ENCODE peak calls at places on chromosomes 6 and 20, in ten cellular contexts. One of them, this sample, is unnamed. For H3K27me3, the result is how much of the 10 kb centered on the place peaks cover.

GRCh38 chr6:4459032-4459431 is 317.2 kb upstream of the CDYL start:
- DNase-seq in CD8-positive, alpha-beta T cell: no peak
- DNase-seq in heart left ventricle: no peak
- DNase-seq in H1: no peak
- DNase-seq in ovary: no peak
- DNase-seq in heart right ventricle: no peak
- DNase-seq in WERI-Rb-1: no peak
- DNase-seq in K562: peak
- DNase-seq in mammary epithelial cell: peak
- DNase-seq in fibroblast of lung: peak
- DNase-seq in this sample: no peak

GRCh38 chr6:163579880-163580295 is 165.4 kb downstream of the QKI start:
- DNase-seq in mammary epithelial cell: peak
- DNase-seq in CD8-positive, alpha-beta T cell: no peak
- DNase-seq in fibroblast of lung: peak
- DNase-seq in K562: peak
- DNase-seq in H1: no peak
- DNase-seq in WERI-Rb-1: no peak
- DNase-seq in ovary: no peak
- DNase-seq in heart left ventricle: no peak
- DNase-seq in heart right ventricle: no peak
- DNase-seq in this sample: no peak

GRCh38 chr6:40419377-40419776 is 167.8 kb downstream of the LRFN2 start:
- DNase-seq in WERI-Rb-1: no peak
- DNase-seq in mammary epithelial cell: peak
- DNase-seq in CD8-positive, alpha-beta T cell: no peak
- DNase-seq in H1: no peak
- DNase-seq in ovary: no peak
- DNase-seq in heart right ventricle: no peak
- DNase-seq in K562: no peak
- DNase-seq in fibroblast of lung: no peak
- DNase-seq in heart left ventricle: no peak
- DNase-seq in this sample: no peak

GRCh38 chr6:93407186-93407585 is 12.2 kb downstream of the EPHA7 start:
- DNase-seq in CD8-positive, alpha-beta T cell: no peak
- DNase-seq in heart right ventricle: no peak
- DNase-seq in mammary epithelial cell: no peak
- DNase-seq in K562: no peak
- DNase-seq in ovary: no peak
- DNase-seq in WERI-Rb-1: no peak
- DNase-seq in fibroblast of lung: peak
- DNase-seq in H1: no peak
- DNase-seq in heart left ventricle: no peak
- DNase-seq in this sample: no peak

GRCh38 chr6:31710490-31711219 is 4.0 kb downstream of the LY6G6F start:
- DNase-seq in ovary: no peak
- DNase-seq in K562: no peak
- DNase-seq in mammary epithelial cell: no peak
- DNase-seq in CD8-positive, alpha-beta T cell: no peak
- DNase-seq in heart right ventricle: no peak
- DNase-seq in heart left ventricle: no peak
- DNase-seq in H1: no peak
- DNase-seq in fibroblast of lung: no peak
- DNase-seq in WERI-Rb-1: peak
- DNase-seq in this sample: no peak

GRCh38 chr6:13559968-13560650 is 14.3 kb upstream of the SIRT5 start:
- DNase-seq in mammary epithelial cell: no peak
- DNase-seq in heart left ventricle: no peak
- DNase-seq in fibroblast of lung: no peak
- DNase-seq in CD8-positive, alpha-beta T cell: no peak
- DNase-seq in H1: no peak
- DNase-seq in WERI-Rb-1: no peak
- DNase-seq in ovary: no peak
- DNase-seq in heart right ventricle: no peak
- DNase-seq in K562: no peak
- DNase-seq in this sample: no peak

GRCh38 chr6:90765491-90765890 is 178.6 kb upstream of the MAP3K7 start:
- DNase-seq in WERI-Rb-1: no peak
- DNase-seq in ovary: no peak
- DNase-seq in mammary epithelial cell: no peak
- DNase-seq in K562: no peak
- DNase-seq in fibroblast of lung: no peak
- DNase-seq in H1: no peak
- DNase-seq in CD8-positive, alpha-beta T cell: no peak
- DNase-seq in heart left ventricle: no peak
- DNase-seq in heart right ventricle: no peak
- DNase-seq in this sample: no peak

GRCh38 chr6:39225543-39225942 is 3.7 kb downstream of the KCNK5 start:
- DNase-seq in ovary: no peak
- DNase-seq in heart right ventricle: no peak
- DNase-seq in fibroblast of lung: no peak
- DNase-seq in CD8-positive, alpha-beta T cell: no peak
- DNase-seq in H1: no peak
- DNase-seq in heart left ventricle: peak
- DNase-seq in mammary epithelial cell: no peak
- DNase-seq in WERI-Rb-1: no peak
- DNase-seq in K562: peak
- DNase-seq in this sample: no peak

GRCh38 chr20:52010541-52010940 is 181.0 kb downstream of the ZFP64 start:
- DNase-seq in mammary epithelial cell: no peak
- DNase-seq in WERI-Rb-1: peak
- DNase-seq in heart right ventricle: no peak
- DNase-seq in fibroblast of lung: no peak
- DNase-seq in K562: no peak
- DNase-seq in H1: no peak
- DNase-seq in heart left ventricle: no peak
- DNase-seq in CD8-positive, alpha-beta T cell: no peak
- DNase-seq in ovary: no peak
- DNase-seq in this sample: no peak

GRCh38 chr6:106114492-106114891 is 28.4 kb downstream of the PRDM1 start:
- DNase-seq in ovary: no peak
- DNase-seq in fibroblast of lung: no peak
- DNase-seq in CD8-positive, alpha-beta T cell: no peak
- DNase-seq in K562: no peak
- DNase-seq in H1: no peak
- DNase-seq in heart left ventricle: no peak
- DNase-seq in heart right ventricle: no peak
- DNase-seq in mammary epithelial cell: no peak
- DNase-seq in WERI-Rb-1: no peak
- DNase-seq in this sample: no peak

GRCh38 chr20:26169506-26169905 is 472.9 kb upstream of the ZNF337 start:
- DNase-seq in fibroblast of lung: peak
- DNase-seq in heart left ventricle: no peak
- DNase-seq in mammary epithelial cell: no peak
- DNase-seq in K562: no peak
- DNase-seq in ovary: no peak
- DNase-seq in heart right ventricle: no peak
- DNase-seq in H1: no peak
- DNase-seq in CD8-positive, alpha-beta T cell: no peak
- DNase-seq in WERI-Rb-1: no peak
- DNase-seq in this sample: no peak

GRCh38 chr20:31712112-31712553 is 10.5 kb downstream of the BCL2L1 start:
- DNase-seq in K562: peak
- DNase-seq in heart right ventricle: peak
- DNase-seq in WERI-Rb-1: no peak
- DNase-seq in H1: no peak
- DNase-seq in ovary: no peak
- DNase-seq in heart left ventricle: no peak
- DNase-seq in CD8-positive, alpha-beta T cell: no peak
- DNase-seq in fibroblast of lung: no peak
- DNase-seq in mammary epithelial cell: no peak
- DNase-seq in this sample: no peak

GRCh38 chr6:99940582-99940981 is 53.4 kb downstream of the MCHR2 start:
- DNase-seq in fibroblast of lung: no peak
- DNase-seq in K562: no peak
- DNase-seq in ovary: no peak
- DNase-seq in H1: no peak
- DNase-seq in mammary epithelial cell: no peak
- DNase-seq in CD8-positive, alpha-beta T cell: no peak
- DNase-seq in heart left ventricle: no peak
- DNase-seq in WERI-Rb-1: no peak
- DNase-seq in heart right ventricle: no peak
- DNase-seq in this sample: no peak

GRCh38 chr6:73134588-73134987 is 90.7 kb downstream of the KHDC1L start:
- DNase-seq in heart left ventricle: peak
- DNase-seq in H1: peak
- DNase-seq in fibroblast of lung: peak
- DNase-seq in K562: peak
- DNase-seq in WERI-Rb-1: peak
- DNase-seq in mammary epithelial cell: no peak
- DNase-seq in heart right ventricle: no peak
- DNase-seq in CD8-positive, alpha-beta T cell: no peak
- DNase-seq in ovary: no peak
- DNase-seq in this sample: peak

DNA sequence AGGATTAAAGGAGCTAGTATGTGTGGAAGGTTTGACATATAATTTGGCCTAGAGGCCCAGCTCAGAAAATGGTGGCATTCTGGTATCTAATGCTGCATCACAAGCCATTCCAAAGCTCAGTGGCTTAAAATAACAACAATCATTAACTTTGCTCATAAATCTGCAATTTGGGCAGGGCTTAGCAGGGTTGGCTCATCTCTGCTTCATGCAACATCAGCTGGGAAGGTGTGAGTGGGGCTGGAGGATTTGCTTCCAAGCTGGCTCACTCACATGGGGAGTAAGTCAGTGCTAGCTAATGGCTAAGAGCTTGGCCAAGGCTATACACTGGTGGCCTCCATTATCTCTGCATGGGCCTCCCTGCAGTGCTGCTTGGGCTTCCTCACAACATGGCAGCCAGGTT is 48.0 kb upstream of the STK35 start:
- DNase-seq in mammary epithelial cell: no peak
- DNase-seq in CD8-positive, alpha-beta T cell: no peak
- DNase-seq in WERI-Rb-1: no peak
- DNase-seq in heart left ventricle: no peak
- DNase-seq in ovary: no peak
- DNase-seq in heart right ventricle: no peak
- DNase-seq in fibroblast of lung: no peak
- DNase-seq in H1: no peak
- DNase-seq in K562: no peak
- DNase-seq in this sample: no peak
- H3K27me3 ChIP-seq in mammary epithelial cell: under half
- H3K27me3 ChIP-seq in CD8-positive, alpha-beta T cell: under half
- H3K27me3 ChIP-seq in WERI-Rb-1: under half
- H3K27me3 ChIP-seq in heart left ventricle: under half
- H3K27me3 ChIP-seq in ovary: under half
- H3K27me3 ChIP-seq in heart right ventricle: under half
- H3K27me3 ChIP-seq in fibroblast of lung: under half
- H3K27me3 ChIP-seq in H1: under half
- H3K27me3 ChIP-seq in K562: under half
- H3K27me3 ChIP-seq in this sample: under half

GRCh38 chr20:21521596-21522478 is 8.0 kb upstream of the NKX2-2 start:
- DNase-seq in mammary epithelial cell: no peak
- DNase-seq in WERI-Rb-1: no peak
- DNase-seq in heart right ventricle: no peak
- DNase-seq in H1: no peak
- DNase-seq in CD8-positive, alpha-beta T cell: no peak
- DNase-seq in heart left ventricle: no peak
- DNase-seq in K562: no peak
- DNase-seq in fibroblast of lung: no peak
- DNase-seq in ovary: no peak
- DNase-seq in this sample: no peak
- H3K27me3 ChIP-seq in mammary epithelial cell: half or more
- H3K27me3 ChIP-seq in WERI-Rb-1: half or more
- H3K27me3 ChIP-seq in heart right ventricle: half or more
- H3K27me3 ChIP-seq in H1: half or more
- H3K27me3 ChIP-seq in CD8-positive, alpha-beta T cell: under half
- H3K27me3 ChIP-seq in heart left ventricle: half or more
- H3K27me3 ChIP-seq in K562: under half
- H3K27me3 ChIP-seq in fibroblast of lung: half or more
- H3K27me3 ChIP-seq in ovary: under half
- H3K27me3 ChIP-seq in this sample: under half

GRCh38 chr20:57539889-57540288 is 14.9 kb upstream of the CTCFL start:
- DNase-seq in H1: no peak
- DNase-seq in ovary: no peak
- DNase-seq in CD8-positive, alpha-beta T cell: no peak
- DNase-seq in WERI-Rb-1: no peak
- DNase-seq in fibroblast of lung: no peak
- DNase-seq in K562: peak
- DNase-seq in heart left ventricle: no peak
- DNase-seq in mammary epithelial cell: no peak
- DNase-seq in heart right ventricle: no peak
- DNase-seq in this sample: no peak

GRCh38 chr20:57544838-57545564 is 15.9 kb upstream of the PCK1 start:
- DNase-seq in ovary: no peak
- DNase-seq in heart left ventricle: no peak
- DNase-seq in heart right ventricle: no peak
- DNase-seq in WERI-Rb-1: no peak
- DNase-seq in K562: peak
- DNase-seq in mammary epithelial cell: no peak
- DNase-seq in CD8-positive, alpha-beta T cell: no peak
- DNase-seq in H1: no peak
- DNase-seq in fibroblast of lung: no peak
- DNase-seq in this sample: no peak

GRCh38 chr20:57543754-57544153 is 17.2 kb upstream of the PCK1 start:
- DNase-seq in WERI-Rb-1: no peak
- DNase-seq in heart left ventricle: no peak
- DNase-seq in ovary: no peak
- DNase-seq in heart right ventricle: no peak
- DNase-seq in fibroblast of lung: no peak
- DNase-seq in CD8-positive, alpha-beta T cell: no peak
- DNase-seq in mammary epithelial cell: no peak
- DNase-seq in K562: no peak
- DNase-seq in H1: no peak
- DNase-seq in this sample: no peak

GRCh38 chr20:57536759-57537724 is 12.1 kb upstream of the CTCFL start:
- DNase-seq in CD8-positive, alpha-beta T cell: no peak
- DNase-seq in WERI-Rb-1: no peak
- DNase-seq in mammary epithelial cell: no peak
- DNase-seq in ovary: no peak
- DNase-seq in fibroblast of lung: no peak
- DNase-seq in heart right ventricle: no peak
- DNase-seq in K562: no peak
- DNase-seq in heart left ventricle: no peak
- DNase-seq in H1: no peak
- DNase-seq in this sample: no peak

DNA sequence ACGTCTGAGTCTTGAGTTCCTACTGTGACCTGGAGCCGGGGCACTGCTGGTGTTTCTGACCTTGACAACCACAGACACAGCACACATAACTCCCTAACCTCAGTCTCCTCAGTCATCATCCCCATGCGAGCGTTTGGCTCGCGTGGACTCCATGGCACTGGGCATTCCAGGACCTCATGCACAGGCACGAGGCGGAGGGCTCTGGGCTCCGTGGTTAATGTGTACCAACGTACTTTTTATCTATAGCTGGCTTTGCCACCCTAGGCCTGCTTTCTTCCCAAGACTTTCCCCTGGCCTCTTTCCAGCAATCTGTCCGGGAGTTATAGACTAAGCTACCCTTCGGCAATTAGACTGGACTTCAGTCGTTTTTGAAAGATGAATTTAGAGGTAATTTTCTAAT is 15.9 kb upstream of the CTCFL start:
- DNase-seq in H1: no peak
- DNase-seq in fibroblast of lung: no peak
- DNase-seq in K562: no peak
- DNase-seq in WERI-Rb-1: no peak
- DNase-seq in mammary epithelial cell: no peak
- DNase-seq in ovary: no peak
- DNase-seq in heart left ventricle: no peak
- DNase-seq in CD8-positive, alpha-beta T cell: no peak
- DNase-seq in heart right ventricle: no peak
- DNase-seq in this sample: no peak
- H3K27me3 ChIP-seq in H1: under half
- H3K27me3 ChIP-seq in fibroblast of lung: under half
- H3K27me3 ChIP-seq in K562: under half
- H3K27me3 ChIP-seq in WERI-Rb-1: under half
- H3K27me3 ChIP-seq in mammary epithelial cell: under half
- H3K27me3 ChIP-seq in ovary: under half
- H3K27me3 ChIP-seq in heart left ventricle: under half
- H3K27me3 ChIP-seq in CD8-positive, alpha-beta T cell: under half
- H3K27me3 ChIP-seq in heart right ventricle: under half
- H3K27me3 ChIP-seq in this sample: under half

GRCh38 chr20:1189827-1190226 is 5.0 kb upstream of the TMEM74B start:
- DNase-seq in WERI-Rb-1: no peak
- DNase-seq in H1: no peak
- DNase-seq in K562: no peak
- DNase-seq in heart right ventricle: no peak
- DNase-seq in mammary epithelial cell: no peak
- DNase-seq in CD8-positive, alpha-beta T cell: no peak
- DNase-seq in heart left ventricle: no peak
- DNase-seq in fibroblast of lung: no peak
- DNase-seq in ovary: no peak
- DNase-seq in this sample: no peak
- H3K27me3 ChIP-seq in WERI-Rb-1: under half
- H3K27me3 ChIP-seq in H1: under half
- H3K27me3 ChIP-seq in K562: under half
- H3K27me3 ChIP-seq in heart right ventricle: under half
- H3K27me3 ChIP-seq in mammary epithelial cell: under half
- H3K27me3 ChIP-seq in CD8-positive, alpha-beta T cell: under half
- H3K27me3 ChIP-seq in heart left ventricle: under half
- H3K27me3 ChIP-seq in fibroblast of lung: under half
- H3K27me3 ChIP-seq in ovary: under half
- H3K27me3 ChIP-seq in this sample: under half

This sample was measured in GM06990.